ENCODE peak calls at places on chromosomes 4 and X, in four cellular contexts. X is GM12865, I is astrocyte, L is pancreas. A is an unnamed sample.

GRCh38 chr4:39179681-39180080 is 2.6 kb upstream of the WDR19 start:
- DNase-seq in X (no peak), I (no peak), L (no peak), A (no peak)

GRCh38 chr4:108492816-108493595 is 127.4 kb upstream of the RPL34 start:
- DNase-seq in X (peak; percentile 63), L (no peak), I (peak; percentile 10), A (no peak)

GRCh38 chr4:182705389-182705788 is 211.8 kb downstream of the DCTD start:
- DNase-seq in L (no peak), X (no peak), I (no peak), A (no peak)

GRCh38 chr4:3414421-3415279 is 27.1 kb upstream of the HGFAC start:
- DNase-seq in L (no peak), I (no peak), X (no peak), A (no peak)

GRCh38 chrX:69362354-69362753 is 141.8 kb upstream of the NALF2 start:
- DNase-seq in I (no peak), X (no peak), L (no peak), A (no peak)

GRCh38 chr4:78534286-78534955 is 17.1 kb upstream of the ANXA3 start:
- DNase-seq in L (peak; percentile 32), I (peak; percentile 66), X (no peak), A (no peak)

GRCh38 chr4:40121515-40121914 is 64.9 kb downstream of the N4BP2 start:
- DNase-seq in L (no peak), I (peak; percentile 87), X (peak; percentile 30), A (no peak)

GRCh38 chr4:110815950-110816349 is 193.1 kb upstream of the PITX2 start:
- DNase-seq in I (no peak), L (no peak), X (no peak), A (no peak)

GRCh38 chr4:25437951-25438350 is 60.9 kb downstream of the ANAPC4 start:
- DNase-seq in I (no peak), L (no peak), X (no peak), A (no peak)

GRCh38 chr4:182922551-182923284 is 5.5 kb upstream of the DCTD start:
- DNase-seq in L (peak; percentile 47), X (no peak), I (peak; percentile 45), A (no peak)

GRCh38 chr4:3404546-3404945 is 37.2 kb upstream of the HGFAC start:
- DNase-seq in L (no peak), X (no peak), I (no peak), A (peak; percentile 33)

GRCh38 chr4:94545296-94545695 is 93.6 kb downstream of the PDLIM5 start:
- DNase-seq in I (peak; percentile 76), X (no peak), L (no peak), A (no peak)

GRCh38 chr4:101258782-101259353 is 88.5 kb downstream of the PPP3CA start:
- DNase-seq in I (peak; percentile 35), X (peak; percentile 13), L (no peak), A (no peak)

GRCh38 chr4:142274137-142274536 is 572.0 kb downstream of the INPP4B start:
- DNase-seq in X (no peak), I (peak; percentile 75), L (no peak), A (no peak)

GRCh38 chrX:39519213-39519544 is 578.6 kb downstream of the BCOR start:
- DNase-seq in L (peak; percentile 29), I (peak; percentile 20), X (no peak), A (no peak)

GRCh38 chr4:133190098-133190497 is 41.0 kb downstream of the PCDH10 start:
- DNase-seq in X (no peak), I (no peak), L (no peak), A (no peak)

GRCh38 chrX:9349572-9350259 is 115.1 kb upstream of the TBL1X start:
- DNase-seq in I (peak; percentile 64), L (no peak), X (no peak), A (no peak)

GRCh38 chr4:99504804-99505502 is 5.9 kb upstream of the C4orf17 start:
- DNase-seq in L (no peak), X (no peak), I (no peak), A (no peak)

GRCh38 chrX:118216488-118216887 is 99.9 kb upstream of the KLHL13 start:
- DNase-seq in L (peak; percentile 38), I (no peak), X (no peak), A (no peak)

GRCh38 chr4:137981277-137981676 is 260.9 kb downstream of the SLC7A11 start:
- DNase-seq in L (no peak), I (peak; percentile 33), X (no peak), A (no peak)

GRCh38 chr4:189979196-189980047 is 38.8 kb downstream of the FRG1 start:
- DNase-seq in X (no peak), I (no peak), L (no peak), A (no peak)

GRCh38 chr4:140042634-140043033 is 111.3 kb downstream of the MAML3 start:
- DNase-seq in I (no peak), X (no peak), L (no peak), A (no peak)

GRCh38 chr4:41600243-41600642 is 62.3 kb downstream of the LIMCH1 start:
- DNase-seq in L (no peak), I (peak; percentile 81), X (no peak), A (no peak)

GRCh38 chrX:134898450-134898849 is 92.3 kb upstream of the SMIM10 start:
- DNase-seq in I (no peak), L (no peak), X (no peak), A (no peak)

GRCh38 chrX:68808686-68809357 is 20.0 kb upstream of the EFNB1 start:
- DNase-seq in X (no peak), I (no peak), L (no peak), A (no peak)

GRCh38 chr4:107255114-107255513 is 219.0 kb upstream of the DKK2 start:
- DNase-seq in I (no peak), L (no peak), X (no peak), A (no peak)

GRCh38 chrX:140467211-140467610 is 37.7 kb downstream of the SOX3 start:
- DNase-seq in I (peak; percentile 70), X (no peak), L (no peak), A (no peak)

GRCh38 chr4:147821555-147821954 is 89.7 kb downstream of the ARHGAP10 start:
- DNase-seq in L (no peak), I (no peak), X (peak; percentile 76), A (no peak)

GRCh38 chr4:48481581-48481980 is 1.6 kb upstream of the SLC10A4 start:
- DNase-seq in I (no peak), X (no peak), L (no peak), A (no peak)

GRCh38 chr4:55635282-55635681 is 816 bp downstream of the NMU start:
- DNase-seq in I (no peak), L (no peak), X (no peak), A (no peak)
- H3K4me3 ChIP-seq in I (peak overlapping the region; percentile 53), L (peak overlapping the region; percentile 47), X (no peak overlapping the region), A (peak overlapping the region; percentile 63)

GRCh38 chrX:16671005-16671404 is 21.0 kb downstream of the S100G start:
- DNase-seq in X (peak; percentile 18), I (peak; percentile 32), L (no peak), A (no peak)
- TF ChIP-seq CTCF in X (no peak), I (peak; percentile 23), L (no peak), A (peak; percentile 45)

GRCh38 chr4:15006416-15007024 is 4.2 kb downstream of the CPEB2 start:
- DNase-seq in X (peak; percentile 35), L (no peak), I (peak; percentile 10), A (no peak)

GRCh38 chr4:15003891-15004700 is 1.8 kb downstream of the CPEB2 start:
- DNase-seq in X (peak; percentile 63), L (peak; percentile 51), I (no peak), A (peak; percentile 22)

GRCh38 chr4:15007201-15007600 is 4.9 kb downstream of the CPEB2 start:
- DNase-seq in L (no peak), I (no peak), X (no peak), A (no peak)

GRCh38 chr4:15004701-15005301 is 2.5 kb downstream of the CPEB2 start:
- DNase-seq in L (peak; percentile 86), X (peak; percentile 76), I (peak; percentile 60), A (peak; percentile 92)

GRCh38 chr4:15005474-15006115 is 3.3 kb downstream of the CPEB2 start:
- DNase-seq in X (no peak), I (no peak), L (no peak), A (no peak)
- H3K4me3 ChIP-seq in X (peak overlapping the region; percentile 83), I (peak overlapping the region; percentile 85), L (peak overlapping the region; percentile 77), A (peak overlapping the region; percentile 99)

GRCh38 chrX:154751121-154751668 is 318 bp upstream of the GAB3 start:
- DNase-seq in I (no peak), X (no peak), L (no peak), A (no peak)

GRCh38 chrX:154749856-154750255 is 1.0 kb downstream of the GAB3 start:
- DNase-seq in I (no peak), L (no peak), X (no peak), A (no peak)

GRCh38 chrX:154751669-154752271 is 893 bp upstream of the GAB3 start:
- DNase-seq in X (no peak), I (no peak), L (no peak), A (no peak)

GRCh38 chrX:154750301-154751120 is at the start of gene GAB3:
- DNase-seq in X (peak; percentile 63), L (peak; percentile 29), I (no peak), A (no peak)

DNA sequence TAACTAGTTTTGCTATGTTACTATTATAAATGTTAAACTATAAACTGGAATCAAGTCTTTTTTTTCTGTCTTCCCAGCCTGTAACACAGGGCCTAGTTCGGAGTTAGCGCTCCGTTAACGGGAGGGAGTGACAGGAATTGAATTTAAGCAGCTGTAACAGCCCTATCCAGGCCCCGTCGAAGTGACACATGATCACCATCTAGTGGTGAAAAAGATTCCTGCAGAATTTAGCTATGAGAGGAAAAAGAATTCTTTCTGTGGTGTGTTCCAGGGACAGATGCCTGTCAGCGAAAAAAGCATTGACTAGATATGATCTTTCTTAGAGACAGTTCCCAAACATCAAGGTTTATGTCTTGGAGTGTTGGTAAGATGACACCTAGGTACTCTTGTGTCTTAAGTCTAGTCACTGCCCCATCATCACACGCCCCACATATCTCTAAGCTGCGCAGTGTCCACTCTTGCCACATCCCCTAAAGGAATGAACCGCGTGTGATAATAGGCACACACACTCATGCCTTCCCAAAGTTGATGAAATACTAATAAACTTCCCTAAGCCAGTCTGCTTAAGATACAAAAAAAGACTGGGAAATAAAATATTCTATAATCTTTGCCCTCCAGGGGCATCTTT is 2.1 kb downstream of the GAB3 start:
- DNase-seq in X (peak; percentile 60), L (peak; percentile 29), I (no peak), A (no peak)
- TF ChIP-seq CTCF in X (peak; percentile 64), L (peak; percentile 64), I (peak; percentile 65), A (peak; percentile 68)

DNA sequence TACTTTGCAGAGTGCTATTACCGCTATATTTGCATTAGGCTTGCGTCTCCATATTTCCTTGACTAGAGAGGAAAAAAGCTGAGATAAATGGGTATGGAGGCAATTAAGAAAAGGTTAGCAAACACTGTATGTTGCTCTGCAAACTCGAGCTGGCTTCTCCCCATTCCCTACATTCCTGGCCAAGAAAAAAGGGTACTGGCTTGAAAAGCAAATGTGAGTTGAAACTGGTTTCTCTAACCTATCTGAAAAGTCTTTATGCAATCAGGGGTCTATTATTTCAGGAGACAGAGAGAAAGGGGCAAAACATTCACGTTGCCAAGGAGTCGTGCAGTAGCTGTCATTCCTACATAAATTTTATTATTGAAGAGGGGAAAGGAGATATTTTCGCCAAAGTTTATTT is 2.1 kb downstream of the TMEM47 start:
- DNase-seq in L (no peak), I (no peak), X (no peak), A (no peak)
- H3K4me3 ChIP-seq in L (no peak overlapping the region), I (peak overlapping the region; percentile 81), X (no peak overlapping the region), A (peak overlapping the region; percentile 80)

A was measured in ascending aorta.